ENCODE peak calls at places on chromosome 22, in four cellular contexts. One of them, this sample, is unnamed.

GRCh38 chr22:37904572-37905533 is 1.2 kb upstream of the MICALL1 start:
- DNase-seq in activated T-cell treated with anti-CD3 and anti-CD28 coated beads for 1 hour: no peak
- DNase-seq in anterior cingulate cortex: peak
- DNase-seq in head of caudate nucleus: peak
- DNase-seq in this sample: no peak

GRCh38 chr22:35409783-35410662 is 10.1 kb downstream of the MCM5 start:
- DNase-seq in activated T-cell treated with anti-CD3 and anti-CD28 coated beads for 1 hour: no peak
- DNase-seq in anterior cingulate cortex: no peak
- DNase-seq in head of caudate nucleus: peak
- DNase-seq in this sample: no peak

GRCh38 chr22:44570476-44571445 is 72.7 kb upstream of the RTL6 start:
- DNase-seq in anterior cingulate cortex: no peak
- DNase-seq in head of caudate nucleus: no peak
- DNase-seq in activated T-cell treated with anti-CD3 and anti-CD28 coated beads for 1 hour: no peak
- DNase-seq in this sample: no peak

GRCh38 chr22:22769434-22770279 is 118.0 kb upstream of the IGLL5 start:
- DNase-seq in anterior cingulate cortex: no peak
- DNase-seq in head of caudate nucleus: no peak
- DNase-seq in activated T-cell treated with anti-CD3 and anti-CD28 coated beads for 1 hour: no peak
- DNase-seq in this sample: no peak

GRCh38 chr22:42881982-42882656 is 25.0 kb upstream of the ARFGAP3 start:
- DNase-seq in activated T-cell treated with anti-CD3 and anti-CD28 coated beads for 1 hour: no peak
- DNase-seq in anterior cingulate cortex: no peak
- DNase-seq in head of caudate nucleus: no peak
- DNase-seq in this sample: peak

GRCh38 chr22:39283312-39284141 is 35.9 kb downstream of the RPL3 start:
- DNase-seq in anterior cingulate cortex: peak
- DNase-seq in head of caudate nucleus: peak
- DNase-seq in activated T-cell treated with anti-CD3 and anti-CD28 coated beads for 1 hour: no peak
- DNase-seq in this sample: peak

GRCh38 chr22:44848296-44848741 is 95.9 kb downstream of the ARHGAP8 start:
- DNase-seq in head of caudate nucleus: no peak
- DNase-seq in activated T-cell treated with anti-CD3 and anti-CD28 coated beads for 1 hour: no peak
- DNase-seq in anterior cingulate cortex: no peak
- DNase-seq in this sample: no peak

GRCh38 chr22:23847991-23848864 is 9.4 kb upstream of the DERL3 start:
- DNase-seq in head of caudate nucleus: no peak
- DNase-seq in activated T-cell treated with anti-CD3 and anti-CD28 coated beads for 1 hour: no peak
- DNase-seq in anterior cingulate cortex: no peak
- DNase-seq in this sample: no peak

GRCh38 chr22:35894937-35895708 is 133.5 kb downstream of the RBFOX2 start:
- DNase-seq in anterior cingulate cortex: no peak
- DNase-seq in head of caudate nucleus: no peak
- DNase-seq in activated T-cell treated with anti-CD3 and anti-CD28 coated beads for 1 hour: no peak
- DNase-seq in this sample: no peak

GRCh38 chr22:21963790-21964211 is 11.2 kb upstream of the PPM1F start:
- DNase-seq in anterior cingulate cortex: no peak
- DNase-seq in activated T-cell treated with anti-CD3 and anti-CD28 coated beads for 1 hour: no peak
- DNase-seq in head of caudate nucleus: no peak
- DNase-seq in this sample: no peak

GRCh38 chr22:32204211-32204855 is 540 bp downstream of the RFPL2 start:
- DNase-seq in activated T-cell treated with anti-CD3 and anti-CD28 coated beads for 1 hour: no peak
- DNase-seq in head of caudate nucleus: no peak
- DNase-seq in anterior cingulate cortex: no peak
- DNase-seq in this sample: no peak

GRCh38 chr22:46578824-46579561 is 41.2 kb upstream of the GRAMD4 start:
- DNase-seq in head of caudate nucleus: no peak
- DNase-seq in activated T-cell treated with anti-CD3 and anti-CD28 coated beads for 1 hour: no peak
- DNase-seq in anterior cingulate cortex: no peak
- DNase-seq in this sample: no peak

GRCh38 chr22:42655693-42656092 is 6.5 kb upstream of the CYB5R3 start:
- DNase-seq in activated T-cell treated with anti-CD3 and anti-CD28 coated beads for 1 hour: no peak
- DNase-seq in head of caudate nucleus: no peak
- DNase-seq in anterior cingulate cortex: no peak
- DNase-seq in this sample: peak

GRCh38 chr22:19802881-19803735 is 42.5 kb downstream of the TBX1 start:
- DNase-seq in head of caudate nucleus: no peak
- DNase-seq in anterior cingulate cortex: no peak
- DNase-seq in activated T-cell treated with anti-CD3 and anti-CD28 coated beads for 1 hour: no peak
- DNase-seq in this sample: no peak

GRCh38 chr22:28180804-28181203 is 261.7 kb upstream of the PITPNB start:
- DNase-seq in activated T-cell treated with anti-CD3 and anti-CD28 coated beads for 1 hour: no peak
- DNase-seq in head of caudate nucleus: no peak
- DNase-seq in anterior cingulate cortex: no peak
- DNase-seq in this sample: no peak

GRCh38 chr22:38798496-38798895 is 4.6 kb upstream of the DNAL4 start:
- DNase-seq in anterior cingulate cortex: no peak
- DNase-seq in head of caudate nucleus: no peak
- DNase-seq in activated T-cell treated with anti-CD3 and anti-CD28 coated beads for 1 hour: no peak
- DNase-seq in this sample: no peak

GRCh38 chr22:47619631-47620030 is 857.2 kb downstream of the TBC1D22A start:
- DNase-seq in head of caudate nucleus: no peak
- DNase-seq in activated T-cell treated with anti-CD3 and anti-CD28 coated beads for 1 hour: no peak
- DNase-seq in anterior cingulate cortex: no peak
- DNase-seq in this sample: no peak

GRCh38 chr22:47175151-47175760 is 412.8 kb downstream of the TBC1D22A start:
- DNase-seq in head of caudate nucleus: no peak
- DNase-seq in anterior cingulate cortex: no peak
- DNase-seq in activated T-cell treated with anti-CD3 and anti-CD28 coated beads for 1 hour: no peak
- DNase-seq in this sample: peak

GRCh38 chr22:26768986-26769385 is 111.6 kb downstream of the MIAT start:
- DNase-seq in anterior cingulate cortex: no peak
- DNase-seq in head of caudate nucleus: no peak
- DNase-seq in activated T-cell treated with anti-CD3 and anti-CD28 coated beads for 1 hour: no peak
- DNase-seq in this sample: no peak

GRCh38 chr22:29167032-29167911 is 38.4 kb upstream of the EMID1 start:
- DNase-seq in head of caudate nucleus: no peak
- DNase-seq in anterior cingulate cortex: no peak
- DNase-seq in activated T-cell treated with anti-CD3 and anti-CD28 coated beads for 1 hour: no peak
- DNase-seq in this sample: peak

GRCh38 chr22:36486619-36487384 is 5.4 kb upstream of the TXN2 start:
- DNase-seq in activated T-cell treated with anti-CD3 and anti-CD28 coated beads for 1 hour: peak
- DNase-seq in anterior cingulate cortex: no peak
- DNase-seq in head of caudate nucleus: no peak
- DNase-seq in this sample: no peak

GRCh38 chr22:40428796-40429195 is 58.4 kb downstream of the SGSM3 start:
- DNase-seq in head of caudate nucleus: no peak
- DNase-seq in activated T-cell treated with anti-CD3 and anti-CD28 coated beads for 1 hour: no peak
- DNase-seq in anterior cingulate cortex: no peak
- DNase-seq in this sample: no peak

GRCh38 chr22:38940985-38941384 is 16.4 kb upstream of the APOBEC3A start:
- DNase-seq in head of caudate nucleus: no peak
- DNase-seq in anterior cingulate cortex: no peak
- DNase-seq in activated T-cell treated with anti-CD3 and anti-CD28 coated beads for 1 hour: no peak
- DNase-seq in this sample: no peak

GRCh38 chr22:30212363-30212995 is 34.1 kb downstream of the LIF start:
- DNase-seq in anterior cingulate cortex: peak
- DNase-seq in activated T-cell treated with anti-CD3 and anti-CD28 coated beads for 1 hour: no peak
- DNase-seq in head of caudate nucleus: no peak
- DNase-seq in this sample: no peak

GRCh38 chr22:42754658-42755057 is 34.0 kb upstream of the A4GALT start:
- DNase-seq in anterior cingulate cortex: no peak
- DNase-seq in activated T-cell treated with anti-CD3 and anti-CD28 coated beads for 1 hour: no peak
- DNase-seq in head of caudate nucleus: no peak
- DNase-seq in this sample: no peak

GRCh38 chr22:17199131-17199731 is 20.0 kb downstream of the ADA2 start:
- DNase-seq in head of caudate nucleus: no peak
- DNase-seq in activated T-cell treated with anti-CD3 and anti-CD28 coated beads for 1 hour: no peak
- DNase-seq in anterior cingulate cortex: no peak
- DNase-seq in this sample: peak

GRCh38 chr22:45612451-45612901 is 59.2 kb upstream of the ATXN10 start:
- DNase-seq in activated T-cell treated with anti-CD3 and anti-CD28 coated beads for 1 hour: no peak
- DNase-seq in anterior cingulate cortex: no peak
- DNase-seq in head of caudate nucleus: no peak
- DNase-seq in this sample: no peak

GRCh38 chr22:43531651-43532050 is 119.8 kb downstream of the MPPED1 start:
- DNase-seq in activated T-cell treated with anti-CD3 and anti-CD28 coated beads for 1 hour: no peak
- DNase-seq in anterior cingulate cortex: no peak
- DNase-seq in head of caudate nucleus: no peak
- DNase-seq in this sample: no peak

GRCh38 chr22:48921411-48921903 is 906.2 kb downstream of the BRD1 start:
- DNase-seq in head of caudate nucleus: peak
- DNase-seq in anterior cingulate cortex: peak
- DNase-seq in activated T-cell treated with anti-CD3 and anti-CD28 coated beads for 1 hour: no peak
- DNase-seq in this sample: no peak

GRCh38 chr22:11253000-11253511 is 4274.9 kb upstream of the OR11H1 start:
- DNase-seq in head of caudate nucleus: no peak
- DNase-seq in activated T-cell treated with anti-CD3 and anti-CD28 coated beads for 1 hour: peak
- DNase-seq in anterior cingulate cortex: no peak
- DNase-seq in this sample: peak

GRCh38 chr22:30574095-30574981 is at the start of gene GAL3ST1:
- DNase-seq in head of caudate nucleus: peak
- DNase-seq in activated T-cell treated with anti-CD3 and anti-CD28 coated beads for 1 hour: no peak
- DNase-seq in anterior cingulate cortex: peak
- DNase-seq in this sample: no peak

GRCh38 chr22:40436460-40437431 is 66.4 kb downstream of the SGSM3 start:
- DNase-seq in activated T-cell treated with anti-CD3 and anti-CD28 coated beads for 1 hour: no peak
- DNase-seq in head of caudate nucleus: no peak
- DNase-seq in anterior cingulate cortex: no peak
- DNase-seq in this sample: peak

GRCh38 chr22:32916025-32916424 is 114.5 kb downstream of the TIMP3 start:
- DNase-seq in activated T-cell treated with anti-CD3 and anti-CD28 coated beads for 1 hour: no peak
- DNase-seq in head of caudate nucleus: no peak
- DNase-seq in anterior cingulate cortex: no peak
- DNase-seq in this sample: no peak

GRCh38 chr22:41831828-41832552 is 915 bp upstream of the SREBF2 start:
- DNase-seq in head of caudate nucleus: no peak
- DNase-seq in anterior cingulate cortex: no peak
- DNase-seq in activated T-cell treated with anti-CD3 and anti-CD28 coated beads for 1 hour: no peak
- DNase-seq in this sample: no peak

GRCh38 chr22:31818481-31819392 is 64.9 kb downstream of the DEPDC5 start:
- DNase-seq in head of caudate nucleus: no peak
- DNase-seq in anterior cingulate cortex: no peak
- DNase-seq in activated T-cell treated with anti-CD3 and anti-CD28 coated beads for 1 hour: no peak
- DNase-seq in this sample: no peak

GRCh38 chr22:19962909-19963806 is 21.5 kb upstream of the TXNRD2 start:
- DNase-seq in head of caudate nucleus: no peak
- DNase-seq in anterior cingulate cortex: no peak
- DNase-seq in activated T-cell treated with anti-CD3 and anti-CD28 coated beads for 1 hour: no peak
- DNase-seq in this sample: peak

GRCh38 chr22:50342651-50343540 is at the start of gene PPP6R2:
- DNase-seq in anterior cingulate cortex: peak
- DNase-seq in activated T-cell treated with anti-CD3 and anti-CD28 coated beads for 1 hour: peak
- DNase-seq in head of caudate nucleus: peak
- DNase-seq in this sample: peak

GRCh38 chr22:19120829-19121630 is 1.2 kb downstream of the DGCR2 start:
- DNase-seq in anterior cingulate cortex: no peak
- DNase-seq in activated T-cell treated with anti-CD3 and anti-CD28 coated beads for 1 hour: no peak
- DNase-seq in head of caudate nucleus: no peak
- DNase-seq in this sample: no peak

This sample was measured in Peyer's patch.